ENCODE peak calls at places on chromosomes 7 and 10, in six cellular contexts. K is H1, O is astrocyte of the spinal cord, W is foreskin fibroblast, X is fibroblast of pulmonary artery, L is mesendoderm. C is an unnamed sample.
A peak's percentile ranks its signal among the peaks of the same experiment; 100 is the strongest.

GRCh38 chr10:70714961-70715360 is 42.7 kb downstream of the ADAMTS14 start:
- DNase-seq in X (no peak), K (no peak), L (no peak), O (no peak), W (peak; percentile 45), C (no peak)

GRCh38 chr10:47111329-47111862 is 188.6 kb upstream of the GDF10 start:
- DNase-seq in W (no peak), K (peak; percentile 48), L (peak; percentile 49), O (no peak), X (no peak), C (no peak)

GRCh38 chr10:86400705-86401587 is 34.4 kb upstream of the GRID1 start:
- DNase-seq in W (peak; percentile 62), K (peak; percentile 83), O (peak; percentile 26), L (no peak), X (peak; percentile 34), C (no peak)

GRCh38 chr7:130998993-130999602 is 265.1 kb upstream of the KLF14 start:
- DNase-seq in O (peak; percentile 62), K (peak; percentile 40), L (peak; percentile 39), X (peak; percentile 39), W (peak; percentile 60), C (no peak)

GRCh38 chr7:130294314-130294713 is 1.4 kb downstream of the CPA4 start:
- DNase-seq in K (no peak), W (peak; percentile 82), O (peak; percentile 41), L (no peak), X (no peak), C (no peak)

GRCh38 chr7:44072364-44073231 is 7.2 kb upstream of the PGAM2 start:
- DNase-seq in O (peak; percentile 90), X (peak; percentile 86), L (peak; percentile 83), W (peak; percentile 96), K (peak; percentile 76), C (no peak)

GRCh38 chr7:131196808-131197207 is 130.9 kb upstream of the MKLN1 start:
- DNase-seq in W (peak; percentile 63), X (peak; percentile 57), L (peak; percentile 32), K (no peak), O (peak; percentile 39), C (no peak)

GRCh38 chr10:113616244-113617074 is 47.4 kb downstream of the NRAP start:
- DNase-seq in L (peak; percentile 57), X (peak; percentile 2), K (no peak), O (no peak), W (no peak), C (no peak)

GRCh38 chr7:1235501-1236131 is 2.9 kb downstream of the UNCX start:
- DNase-seq in W (no peak), K (peak; percentile 74), O (no peak), L (peak; percentile 47), X (no peak), C (no peak)

GRCh38 chr10:60299961-60300883 is 89.5 kb downstream of the ANK3 start:
- DNase-seq in X (peak; percentile 98), K (no peak), W (no peak), L (peak; percentile 93), O (peak; percentile 75), C (peak; percentile 27)

GRCh38 chr10:104581884-104582603 is 59.0 kb upstream of the SORCS3 start:
- DNase-seq in K (no peak), O (peak; percentile 88), L (no peak), X (peak; percentile 62), W (peak; percentile 39), C (no peak)

GRCh38 chr10:88982360-88982759 is 8.2 kb upstream of the FAS start:
- DNase-seq in L (no peak), W (no peak), K (no peak), X (no peak), O (no peak), C (no peak)
- H3K4me3 ChIP-seq in L (no peak overlapping the region), W (no peak overlapping the region), K (no peak overlapping the region), X (no peak overlapping the region), O (no peak overlapping the region), C (no peak overlapping the region)

DNA sequence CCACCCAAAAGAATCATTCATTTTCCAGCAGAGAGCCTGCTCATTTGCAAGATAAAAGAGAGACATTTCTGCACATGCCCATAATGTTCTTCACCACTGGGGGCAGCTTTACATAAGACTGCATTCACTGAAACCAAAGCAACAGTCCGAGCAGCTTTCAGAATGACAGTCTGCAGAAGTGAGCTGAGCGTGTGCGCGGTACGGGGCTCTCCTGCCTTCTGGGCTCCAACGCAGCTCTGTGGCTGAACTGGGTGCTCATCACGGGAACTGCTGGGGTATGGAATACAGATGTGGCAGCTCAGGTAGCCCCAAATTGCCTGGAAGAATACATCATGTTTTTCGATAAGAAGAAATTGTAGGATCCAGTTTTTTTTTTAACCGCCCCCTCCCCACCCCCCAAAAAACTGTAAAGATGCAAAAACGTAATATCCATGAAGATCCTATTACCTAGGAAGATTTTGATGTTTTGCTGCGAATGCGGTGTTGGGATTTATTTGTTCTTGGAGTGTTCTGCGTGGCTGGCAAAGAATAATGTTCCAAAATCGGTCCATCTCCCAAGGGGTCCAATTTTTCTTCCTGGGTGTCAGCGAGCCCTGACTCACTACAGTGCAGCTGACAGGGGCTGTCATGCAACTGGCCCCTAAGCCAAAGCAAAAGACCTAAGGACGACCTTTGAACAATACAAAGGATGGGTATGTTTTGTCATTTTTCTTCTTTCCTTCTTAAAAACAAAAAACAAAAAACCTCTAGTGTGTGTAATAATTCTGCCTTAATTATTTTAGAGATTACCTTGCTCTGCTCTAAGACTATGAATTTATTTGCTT is at the start of gene LRRTM3:
- DNase-seq in O (peak; percentile 78), X (peak; percentile 80), K (peak; percentile 55), W (peak; percentile 76), L (peak; percentile 86), C (peak; percentile 60)
- H3K4me3 ChIP-seq in O (peak within 1 kb of the TSS; percentile 10), X (no peak within 1 kb of the TSS), K (peak within 1 kb of the TSS; percentile 1), W (no peak within 1 kb of the TSS), L (no peak within 1 kb of the TSS), C (no peak within 1 kb of the TSS)

DNA sequence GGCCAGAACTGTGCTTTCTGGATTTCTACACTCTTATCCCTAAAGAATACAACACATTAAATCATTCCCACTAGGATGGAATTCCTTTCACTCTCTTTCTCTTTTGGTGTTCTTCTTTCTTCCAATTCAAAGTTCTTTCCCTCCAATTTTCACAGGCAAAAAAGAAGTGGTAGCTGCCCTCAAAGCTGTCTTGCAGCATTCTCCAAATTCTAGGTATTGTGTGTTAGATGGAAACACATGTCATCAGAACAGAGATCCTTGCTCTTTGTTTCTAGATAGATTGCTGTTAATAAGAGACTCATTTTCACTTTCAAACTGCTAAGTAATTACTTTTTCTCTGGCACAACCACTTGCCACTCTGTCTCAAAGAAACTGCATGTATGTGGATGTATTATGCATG is 31.0 kb downstream of the SHTN1 start:
- DNase-seq in L (peak; percentile 60), W (no peak), K (no peak), X (no peak), O (no peak), C (no peak)
- H3K4me3 ChIP-seq in L (no peak overlapping the region), W (no peak overlapping the region), K (no peak overlapping the region), X (peak overlapping the region; percentile 1), O (no peak overlapping the region), C (no peak overlapping the region)

GRCh38 chr7:45143616-45144015 is 14.0 kb upstream of the RAMP3 start:
- DNase-seq in X (no peak), O (no peak), L (no peak), K (no peak), W (peak; percentile 27), C (no peak)

GRCh38 chr7:45145881-45146280 is 11.7 kb upstream of the RAMP3 start:
- DNase-seq in W (no peak), O (no peak), L (no peak), K (no peak), X (no peak), C (no peak)

GRCh38 chr7:45138433-45139267 is 18.9 kb upstream of the RAMP3 start:
- DNase-seq in X (no peak), L (no peak), W (no peak), O (no peak), K (no peak), C (no peak)

GRCh38 chr7:45136106-45137060 is 21.2 kb upstream of the RAMP3 start:
- DNase-seq in O (peak; percentile 65), K (no peak), L (peak; percentile 76), X (peak; percentile 87), W (peak; percentile 85), C (peak; percentile 64)

GRCh38 chr7:45140827-45141226 is 16.8 kb upstream of the RAMP3 start:
- DNase-seq in K (no peak), O (no peak), L (no peak), W (no peak), X (no peak), C (no peak)
- H3K4me3 ChIP-seq in K (no peak overlapping the region), O (no peak overlapping the region), L (no peak overlapping the region), W (no peak overlapping the region), X (no peak overlapping the region), C (no peak overlapping the region)

GRCh38 chr10:88080213-88080612 is 216.8 kb downstream of the PTEN start:
- DNase-seq in X (peak; percentile 7), K (no peak), W (peak; percentile 56), L (no peak), O (peak; percentile 68), C (no peak)
- H3K4me3 ChIP-seq in X (no peak overlapping the region), K (no peak overlapping the region), W (no peak overlapping the region), L (no peak overlapping the region), O (no peak overlapping the region), C (no peak overlapping the region)

C was measured in iPS DF 6.9.